ENCODE peak calls at places on chromosomes 3 and 15, in seven cellular contexts. N is pancreas, F is RWPE2, C is hepatocyte, Q is fibroblast of lung, G is AG04450, L is astrocyte. B is an unnamed sample. For H3K9me3, the result is how much of the 10 kb centered on the place peaks cover.

GRCh38 chr3:45225465-45226205 is 452 bp downstream of the TMEM158 start:
- DNase-seq in N (no peak), F (no peak), C (peak), Q (no peak), G (no peak), L (peak), B (peak)

GRCh38 chr15:96428742-96429141 is 98.2 kb downstream of the NR2F2 start:
- DNase-seq in N (no peak), F (peak), C (peak), Q (peak), G (peak), L (peak), B (peak)

GRCh38 chr3:58640700-58641372 is 25.7 kb downstream of the FAM3D start:
- DNase-seq in N (peak), F (peak), C (peak), Q (peak), G (peak), L (peak), B (peak)

GRCh38 chr3:195896361-195897080 is 11.8 kb downstream of the TNK2 start:
- DNase-seq in N (no peak), F (no peak), C (peak), Q (peak), G (no peak), L (peak), B (peak)

GRCh38 chr3:193970773-193971206 is 165.2 kb upstream of the HES1 start:
- DNase-seq in N (no peak), F (no peak), C (no peak), Q (no peak), G (no peak), L (peak), B (no peak)

GRCh38 chr3:43015572-43016512 is 36.7 kb downstream of the GASK1A start:
- DNase-seq in N (no peak), F (no peak), C (no peak), Q (no peak), G (no peak), L (no peak), B (no peak)

GRCh38 chr3:117059054-117059989 is 349.7 kb downstream of the TUSC7 start:
- DNase-seq in N (no peak), F (no peak), C (peak), Q (peak), G (no peak), L (peak), B (peak)

GRCh38 chr15:65373163-65373651 is 4.6 kb downstream of the IGDCC3 start:
- DNase-seq in N (no peak), F (peak), C (no peak), Q (no peak), G (no peak), L (no peak), B (no peak)

GRCh38 chr15:31200735-31201151 is 99.2 kb upstream of the TRPM1 start:
- DNase-seq in N (peak), F (no peak), C (peak), Q (peak), G (peak), L (no peak), B (peak)

GRCh38 chr3:14517601-14518431 is 22.3 kb downstream of the GRIP2 start:
- DNase-seq in N (no peak), F (peak), C (no peak), Q (no peak), G (no peak), L (no peak), B (no peak)

GRCh38 chr3:171320721-171321120 is 139.5 kb downstream of the TNIK start:
- DNase-seq in N (no peak), F (no peak), C (no peak), Q (peak), G (no peak), L (peak), B (peak)

GRCh38 chr3:186004209-186004608 is 66.4 kb upstream of the TRA2B start:
- DNase-seq in N (no peak), F (no peak), C (no peak), Q (no peak), G (no peak), L (no peak), B (no peak)

GRCh38 chr15:69926011-69926410 is 171.7 kb downstream of the TLE3 start:
- DNase-seq in N (no peak), F (no peak), C (no peak), Q (no peak), G (no peak), L (peak), B (no peak)

GRCh38 chr15:66294932-66295235 is 1.5 kb downstream of the DIS3L start:
- DNase-seq in N (no peak), F (no peak), C (peak), Q (peak), G (no peak), L (peak), B (no peak)

GRCh38 chr3:99921377-99921695 is 103.7 kb downstream of the CMSS1 start:
- DNase-seq in N (no peak), F (no peak), C (no peak), Q (no peak), G (no peak), L (no peak), B (no peak)
- H3K27ac ChIP-seq in N (peak), F (no peak), C (peak), Q (no peak), G (no peak), L (no peak), B (no peak)

GRCh38 chr15:50964075-50964474 is 55.6 kb downstream of the AP4E1 start:
- DNase-seq in N (no peak), F (no peak), C (no peak), Q (no peak), G (no peak), L (no peak), B (no peak)
- H3K9me3 ChIP-seq in N (under half), F (under half), C (under half), Q (under half), G (under half), L (under half), B (under half)

GRCh38 chr15:78960308-78960707 is 15.5 kb upstream of the CTSH start:
- DNase-seq in N (no peak), F (no peak), C (no peak), Q (no peak), G (no peak), L (no peak), B (no peak)

GRCh38 chr15:78959360-78959759 is 14.5 kb upstream of the CTSH start:
- DNase-seq in N (no peak), F (no peak), C (no peak), Q (no peak), G (no peak), L (no peak), B (no peak)

GRCh38 chr15:78956937-78957336 is 12.1 kb upstream of the CTSH start:
- DNase-seq in N (no peak), F (no peak), C (no peak), Q (no peak), G (no peak), L (no peak), B (no peak)

GRCh38 chr15:78955355-78955754 is 10.5 kb upstream of the CTSH start:
- DNase-seq in N (no peak), F (no peak), C (no peak), Q (no peak), G (no peak), L (no peak), B (no peak)

DNA sequence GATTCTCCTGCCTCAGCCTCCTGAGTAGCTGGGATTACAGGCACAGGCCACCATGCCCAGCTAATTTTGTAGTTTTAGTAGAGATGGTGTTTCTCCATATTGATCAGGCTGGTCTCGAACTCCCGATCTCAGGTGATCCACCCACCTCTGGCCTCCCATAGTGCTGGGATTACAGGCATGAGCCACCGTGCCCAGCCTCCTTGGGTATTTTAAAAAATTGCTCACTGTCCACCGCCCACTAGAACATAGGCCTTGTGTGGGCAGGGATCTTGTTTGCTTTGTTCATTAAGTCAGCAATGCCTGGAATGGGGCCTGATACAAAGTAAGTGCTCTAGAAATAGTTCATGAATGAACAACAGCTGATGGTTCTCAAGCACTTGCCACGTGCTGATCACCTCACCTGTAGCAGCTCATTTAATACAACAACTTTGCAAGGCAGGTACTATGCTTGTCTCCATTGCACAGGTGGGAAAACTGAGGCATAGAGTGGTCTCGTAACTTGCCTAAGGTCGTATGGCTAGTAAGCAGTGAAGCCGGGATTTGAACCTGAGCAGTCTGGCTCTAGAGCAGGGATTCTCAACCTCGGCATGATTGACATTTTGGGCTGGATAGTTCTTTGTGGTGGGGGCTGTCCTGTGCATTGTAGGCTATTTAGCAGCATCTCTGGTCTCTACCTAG is 12.7 kb upstream of the CTSH start:
- DNase-seq in N (no peak), F (no peak), C (no peak), Q (no peak), G (no peak), L (no peak), B (no peak)
- TF ChIP-seq CTCF in N (no peak), F (no peak), C (no peak), Q (no peak), G (no peak), L (no peak), B (no peak)

GRCh38 chr3:69182588-69183299 is 60.3 kb upstream of the LMOD3 start:
- DNase-seq in N (no peak), F (no peak), C (no peak), Q (peak), G (peak), L (peak), B (no peak)
- H3K27ac ChIP-seq in N (no peak), F (peak), C (peak), Q (peak), G (peak), L (peak), B (no peak)

GRCh38 chr15:87760915-87761314 is 495.6 kb downstream of the NTRK3 start:
- DNase-seq in N (no peak), F (no peak), C (no peak), Q (no peak), G (no peak), L (no peak), B (no peak)
- H3K9me3 ChIP-seq in N (under half), F (under half), C (under half), Q (under half), G (under half), L (under half), B (under half)

DNA sequence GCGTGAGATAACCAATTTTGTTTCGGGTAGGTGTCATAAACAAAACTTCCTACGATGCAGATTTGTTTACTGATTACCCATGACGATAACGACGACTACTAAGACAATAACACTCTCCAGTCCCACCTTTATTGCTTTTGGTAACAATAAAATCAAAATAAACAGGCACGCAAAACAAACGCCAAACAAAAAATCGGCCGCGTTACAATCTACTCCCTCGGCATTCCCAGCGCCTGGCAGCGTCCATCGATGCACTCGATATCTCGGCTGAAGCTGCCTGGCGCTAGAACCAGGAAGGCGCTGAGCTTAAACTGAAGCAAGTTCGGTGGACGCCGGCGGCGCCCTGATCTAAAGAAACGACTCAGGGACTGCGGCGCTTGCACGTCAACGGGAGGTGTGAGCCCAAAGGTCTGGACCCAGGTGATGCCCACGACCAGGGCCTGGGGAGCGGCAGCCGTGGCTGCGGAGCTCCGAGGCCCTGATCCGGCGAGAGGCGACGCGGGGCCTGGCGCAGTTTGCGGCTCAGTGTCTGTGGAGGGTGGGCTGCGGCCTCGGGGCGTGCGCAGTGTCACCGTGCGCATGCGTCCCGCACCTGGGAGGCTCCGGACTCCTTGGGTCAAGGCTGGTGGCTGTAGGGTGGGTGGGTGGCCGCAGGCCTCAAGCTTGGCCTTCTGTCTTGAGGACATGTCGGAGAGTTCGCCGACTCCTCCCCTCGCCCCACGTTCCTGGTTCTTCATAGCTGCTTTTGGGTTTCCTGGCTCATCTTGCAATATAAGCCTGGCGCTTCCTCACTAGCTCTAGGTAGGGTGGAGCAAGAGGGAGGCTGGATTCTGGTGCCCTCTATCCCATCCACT is at the start of gene RSRC1:
- DNase-seq in N (peak), F (peak), C (peak), Q (peak), G (peak), L (peak), B (peak)
- TF ChIP-seq CTCF in N (no peak), F (no peak), C (no peak), Q (no peak), G (no peak), L (no peak), B (no peak)

GRCh38 chr15:101725073-101725472 is 800 bp upstream of the TARS3 start:
- DNase-seq in N (no peak), F (no peak), C (no peak), Q (no peak), G (no peak), L (no peak), B (no peak)

GRCh38 chr15:101723874-101724674 is at the start of gene TARS3:
- DNase-seq in N (peak), F (peak), C (peak), Q (peak), G (peak), L (peak), B (peak)

GRCh38 chr15:101727186-101727585 is 2.9 kb upstream of the TARS3 start:
- DNase-seq in N (no peak), F (no peak), C (no peak), Q (no peak), G (no peak), L (no peak), B (no peak)

GRCh38 chr15:101723161-101723873 is 956 bp downstream of the TARS3 start:
- DNase-seq in N (no peak), F (no peak), C (peak), Q (peak), G (no peak), L (peak), B (peak)

GRCh38 chr15:101724675-101725005 is 367 bp upstream of the TARS3 start:
- DNase-seq in N (no peak), F (no peak), C (no peak), Q (no peak), G (no peak), L (no peak), B (no peak)
- H3K27ac ChIP-seq in N (peak), F (no peak), C (peak), Q (no peak), G (no peak), L (no peak), B (no peak)

GRCh38 chr3:37123292-37123691 is 51.1 kb downstream of the LRRFIP2 start:
- DNase-seq in N (no peak), F (no peak), C (no peak), Q (no peak), G (no peak), L (no peak), B (no peak)

GRCh38 chr3:37124431-37124830 is 50.0 kb downstream of the LRRFIP2 start:
- DNase-seq in N (no peak), F (no peak), C (no peak), Q (no peak), G (no peak), L (no peak), B (peak)

GRCh38 chr3:37126856-37127255 is 47.5 kb downstream of the LRRFIP2 start:
- DNase-seq in N (no peak), F (no peak), C (no peak), Q (no peak), G (no peak), L (no peak), B (no peak)

GRCh38 chr3:37125702-37126101 is 48.7 kb downstream of the LRRFIP2 start:
- DNase-seq in N (no peak), F (no peak), C (no peak), Q (no peak), G (no peak), L (no peak), B (no peak)

DNA sequence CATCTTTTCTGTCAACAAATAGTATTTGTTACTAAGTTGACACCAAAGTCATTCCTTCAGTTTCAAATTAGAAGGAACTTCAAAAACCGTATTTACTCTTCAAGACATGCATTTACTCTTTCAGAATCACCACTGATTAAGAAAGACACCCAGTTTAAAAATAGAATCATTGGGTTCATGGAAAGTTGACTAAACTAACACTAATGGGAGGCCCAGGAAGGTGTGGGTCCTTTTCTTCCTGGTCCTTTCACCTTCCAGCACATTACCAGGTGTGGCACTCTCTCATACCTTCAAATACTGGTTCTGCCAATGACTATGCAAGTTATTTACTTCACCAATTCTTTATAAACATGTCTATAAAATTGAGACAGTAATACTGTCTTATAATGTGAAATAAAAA is 49.2 kb downstream of the LRRFIP2 start:
- DNase-seq in N (no peak), F (no peak), C (no peak), Q (no peak), G (no peak), L (no peak), B (no peak)
- H3K9me3 ChIP-seq in N (under half), F (under half), C (under half), Q (under half), G (under half), L (under half), B (under half)

GRCh38 chr15:55526559-55527036 is 18.6 kb upstream of the DNAAF4 start:
- DNase-seq in N (no peak), F (no peak), C (peak), Q (peak), G (peak), L (peak), B (peak)
- TF ChIP-seq CTCF in N (peak), F (peak), C (peak), Q (peak), G (peak), L (peak), B (peak)

B was measured in cardiac muscle cell.